ENCODE peak calls at places on chromosome 22, in six cellular contexts. J is colonic mucosa; R is right lobe of liver; L is Panc1; U is CD8-positive, alpha-beta T cell; C is GM23338. I is an unnamed sample.

GRCh38 chr22:22748297-22748743 is 103.9 kb downstream of the GGTLC2 start:
- DNase-seq in U (no peak), L (no peak), C (peak; percentile 43), R (peak; percentile 53), J (peak; percentile 50), I (peak; percentile 44)

GRCh38 chr22:22812031-22812905 is 75.3 kb upstream of the IGLL5 start:
- DNase-seq in U (no peak), J (no peak), C (no peak), R (no peak), L (no peak), I (no peak)

GRCh38 chr22:41344189-41344788 is 37.5 kb upstream of the TEF start:
- DNase-seq in L (no peak), C (no peak), U (no peak), J (no peak), R (peak; percentile 95), I (no peak)

GRCh38 chr22:19631899-19632670 is 82.2 kb upstream of the SEPTIN5 start:
- DNase-seq in U (no peak), J (no peak), C (peak; percentile 85), L (no peak), R (no peak), I (no peak)

GRCh38 chr22:50293441-50294318 is 13.8 kb downstream of the PLXNB2 start:
- DNase-seq in J (peak; percentile 90), R (peak; percentile 93), U (no peak), L (no peak), C (peak; percentile 90), I (peak; percentile 75)

GRCh38 chr22:39214383-39215069 is 30.3 kb downstream of the PDGFB start:
- DNase-seq in J (no peak), R (no peak), C (peak; percentile 96), L (no peak), U (no peak), I (no peak)

GRCh38 chr22:50009765-50010675 is 2.5 kb downstream of the IL17REL start:
- DNase-seq in J (no peak), C (no peak), L (no peak), U (no peak), R (peak; percentile 21), I (no peak)

GRCh38 chr22:36368359-36368983 is 19.3 kb downstream of the MYH9 start:
- DNase-seq in R (no peak), L (no peak), J (no peak), C (peak; percentile 98), U (no peak), I (no peak)

GRCh38 chr22:33867118-33867863 is 53.0 kb downstream of the LARGE1 start:
- DNase-seq in C (no peak), R (no peak), L (no peak), J (peak; percentile 65), U (no peak), I (no peak)
- H3K27ac ChIP-seq in C (no peak overlapping the region), R (peak overlapping the region; percentile 43), L (no peak overlapping the region), J (peak overlapping the region; percentile 72), U (no peak overlapping the region), I (peak overlapping the region; percentile 82)

DNA sequence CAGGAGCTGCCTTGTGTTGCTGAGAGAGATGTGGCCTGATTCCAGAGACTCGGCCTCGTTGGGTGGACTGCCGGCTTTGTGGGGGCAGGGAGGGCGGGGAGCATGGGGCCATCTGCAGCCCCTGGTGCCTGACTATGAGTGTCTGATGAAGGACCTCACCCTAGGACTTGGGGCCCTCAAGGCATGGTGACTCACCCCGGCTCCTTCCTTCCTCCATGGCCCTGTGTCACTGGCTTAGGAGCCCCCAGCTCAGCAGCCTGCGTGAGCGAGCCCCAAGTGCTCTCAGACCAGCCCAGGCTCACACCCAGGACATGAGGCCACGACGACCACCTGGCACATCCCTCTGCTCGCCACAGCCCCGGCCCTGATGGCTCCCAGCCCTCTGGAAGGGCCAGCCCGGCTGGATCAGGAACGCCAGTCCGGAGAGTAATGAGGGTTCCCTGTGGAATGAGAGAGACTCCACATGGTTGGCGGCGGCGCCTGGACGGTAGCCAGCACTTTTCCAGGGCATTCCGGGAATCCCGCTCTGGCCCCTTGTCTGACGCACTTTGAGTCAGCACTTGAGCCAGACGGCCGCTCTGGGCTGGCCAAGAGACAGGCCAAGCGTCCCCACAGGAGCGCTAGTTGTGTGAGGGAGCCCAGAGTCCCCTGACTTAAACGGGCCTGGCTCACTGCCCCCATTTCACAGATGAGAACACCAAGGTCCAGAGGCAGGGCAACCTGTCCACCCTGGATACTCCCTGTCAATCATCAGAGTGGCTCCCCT is 50.6 kb upstream of the SHISAL1 start:
- DNase-seq in C (no peak), L (no peak), J (peak; percentile 68), R (peak; percentile 65), U (no peak), I (peak; percentile 93)
- H3K4me1 ChIP-seq in C (peaks cover 2% of the 10 kb centered on the region), L (peaks cover 8% of the 10 kb centered on the region), J (no peaks in the 10 kb centered on the region), R (no peaks in the 10 kb centered on the region), U (no peaks in the 10 kb centered on the region), I (peaks cover 71% of the 10 kb centered on the region)

GRCh38 chr22:44578516-44579230 is 80.6 kb upstream of the RTL6 start:
- DNase-seq in L (no peak), J (no peak), U (no peak), C (no peak), R (peak; percentile 20), I (no peak)

GRCh38 chr22:44576311-44577260 is 78.6 kb upstream of the RTL6 start:
- DNase-seq in C (no peak), R (peak; percentile 27), U (no peak), L (no peak), J (no peak), I (no peak)

GRCh38 chr22:44577391-44578114 is 79.5 kb upstream of the RTL6 start:
- DNase-seq in L (no peak), U (no peak), R (peak; percentile 30), J (no peak), C (no peak), I (no peak)

GRCh38 chr22:44580176-44580575 is 82.1 kb upstream of the RTL6 start:
- DNase-seq in J (no peak), U (no peak), R (peak; percentile 23), L (no peak), C (no peak), I (no peak)

DNA sequence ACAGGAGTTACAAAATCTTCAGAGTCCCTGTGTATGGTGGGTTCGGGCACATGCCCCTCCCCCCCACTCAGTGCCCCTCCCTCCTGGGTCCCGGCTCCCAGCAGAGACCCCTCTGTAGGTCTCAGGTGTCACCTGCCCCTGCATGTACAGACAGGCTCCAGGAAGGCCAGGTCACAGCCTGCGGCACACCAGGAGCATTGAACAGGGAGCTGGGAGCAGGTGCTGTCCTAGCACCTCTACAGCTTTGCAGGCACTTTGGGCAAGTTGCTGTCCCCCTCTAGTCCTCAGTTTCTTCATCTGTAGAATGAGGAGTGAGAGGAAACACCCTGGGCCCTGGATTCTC is 80.1 kb upstream of the RTL6 start:
- DNase-seq in J (no peak), R (no peak), C (no peak), U (no peak), L (no peak), I (no peak)
- H3K27ac ChIP-seq in J (no peak overlapping the region), R (no peak overlapping the region), C (no peak overlapping the region), U (no peak overlapping the region), L (no peak overlapping the region), I (no peak overlapping the region)

GRCh38 chr22:28950567-28951411 is 67.4 kb downstream of the ZNRF3 start:
- DNase-seq in J (no peak), L (no peak), R (no peak), C (no peak), U (no peak), I (no peak)

GRCh38 chr22:28948404-28948803 is 65.0 kb downstream of the ZNRF3 start:
- DNase-seq in L (no peak), J (no peak), U (no peak), C (no peak), R (no peak), I (no peak)

GRCh38 chr22:28949788-28950187 is 66.4 kb downstream of the ZNRF3 start:
- DNase-seq in J (no peak), U (no peak), C (no peak), L (no peak), R (no peak), I (no peak)

GRCh38 chr22:28943501-28943879 is 60.1 kb downstream of the ZNRF3 start:
- DNase-seq in J (no peak), C (no peak), R (no peak), L (no peak), U (no peak), I (no peak)

GRCh38 chr22:28947125-28947524 is 63.8 kb downstream of the ZNRF3 start:
- DNase-seq in C (no peak), U (no peak), R (no peak), J (no peak), L (no peak), I (no peak)
- H3K4me1 ChIP-seq in C (peaks cover 43% of the 10 kb centered on the region), U (no peaks in the 10 kb centered on the region), R (peaks cover 46% of the 10 kb centered on the region), J (no peaks in the 10 kb centered on the region), L (no peaks in the 10 kb centered on the region), I (peaks cover 12% of the 10 kb centered on the region)

GRCh38 chr22:17952273-17952801 is 72.0 kb downstream of the MICAL3 start:
- DNase-seq in L (no peak), C (no peak), U (no peak), J (peak; percentile 74), R (peak; percentile 73), I (no peak)

GRCh38 chr22:17954200-17954859 is 70.0 kb downstream of the MICAL3 start:
- DNase-seq in L (no peak), C (no peak), J (peak; percentile 41), R (no peak), U (no peak), I (no peak)

GRCh38 chr22:17954860-17955587 is 69.3 kb downstream of the MICAL3 start:
- DNase-seq in L (no peak), R (no peak), U (no peak), J (no peak), C (no peak), I (no peak)

GRCh38 chr22:17951315-17951714 is 73.0 kb downstream of the MICAL3 start:
- DNase-seq in R (no peak), L (no peak), U (no peak), C (no peak), J (no peak), I (no peak)

GRCh38 chr22:17953147-17953546 is 71.2 kb downstream of the MICAL3 start:
- DNase-seq in C (no peak), R (no peak), J (no peak), U (no peak), L (no peak), I (no peak)
- H3K27ac ChIP-seq in C (no peak overlapping the region), R (peak overlapping the region; percentile 82), J (no peak overlapping the region), U (no peak overlapping the region), L (no peak overlapping the region), I (peak overlapping the region; percentile 88)

I was measured in heart right ventricle.